ENCODE peak calls at places on chromosome 6, in five cellular contexts. J is kidney, C is KBM-7, O is ascending aorta, Z is NCI-H2081. S is an unnamed sample.

GRCh38 chr6:165674155-165675029 is 11.4 kb upstream of the PDE10A start:
- DNase-seq in J (no peak), C (peak), O (no peak), Z (no peak), S (no peak)

GRCh38 chr6:8192067-8192466 is 89.7 kb upstream of the EEF1E1 start:
- DNase-seq in J (no peak), C (no peak), O (no peak), Z (no peak), S (no peak)

GRCh38 chr6:50353603-50354002 is 303.9 kb upstream of the DEFB112 start:
- DNase-seq in J (no peak), C (no peak), O (no peak), Z (no peak), S (no peak)

GRCh38 chr6:22147983-22148797 is 148.6 kb downstream of the PRL start:
- DNase-seq in J (peak), C (no peak), O (no peak), Z (peak), S (no peak)

GRCh38 chr6:41352907-41353306 is 17.5 kb downstream of the NCR2 start:
- DNase-seq in J (no peak), C (no peak), O (no peak), Z (no peak), S (no peak)

GRCh38 chr6:23272536-23272935 is 703.2 kb downstream of the HDGFL1 start:
- DNase-seq in J (no peak), C (no peak), O (no peak), Z (no peak), S (no peak)

GRCh38 chr6:11665636-11666335 is 112.8 kb downstream of the ADTRP start:
- DNase-seq in J (no peak), C (no peak), O (no peak), Z (no peak), S (no peak)

GRCh38 chr6:46451343-46451742 is 39.9 kb downstream of the RCAN2 start:
- DNase-seq in J (no peak), C (no peak), O (no peak), Z (no peak), S (no peak)

GRCh38 chr6:149779644-149779963 is 30.1 kb downstream of the PCMT1 start:
- DNase-seq in J (no peak), C (no peak), O (no peak), Z (no peak), S (no peak)

GRCh38 chr6:80329496-80329895 is 223.0 kb downstream of the BCKDHB start:
- DNase-seq in J (no peak), C (no peak), O (no peak), Z (no peak), S (no peak)

GRCh38 chr6:113805167-113805835 is 51.8 kb upstream of the MARCKS start:
- DNase-seq in J (no peak), C (peak), O (no peak), Z (no peak), S (no peak)

GRCh38 chr6:100512203-100512862 is 47.6 kb upstream of the SIM1 start:
- DNase-seq in J (no peak), C (no peak), O (no peak), Z (no peak), S (no peak)

GRCh38 chr6:1131285-1132079 is 180.4 kb upstream of the FOXQ1 start:
- DNase-seq in J (no peak), C (no peak), O (no peak), Z (no peak), S (no peak)

GRCh38 chr6:147904416-147904815 is 395.9 kb downstream of the SAMD5 start:
- DNase-seq in J (no peak), C (no peak), O (no peak), Z (no peak), S (no peak)

S was measured in spleen.